ENCODE peak calls at places on chromosomes 6 and 20, in five cellular contexts. S is GM03348; B is head of caudate nucleus; Q is cardiac septum; L is CD8-positive, alpha-beta T cell. U is an unnamed sample.

GRCh38 chr20:8803065-8803464 is 265.8 kb upstream of the PLCB4 start:
- DNase-seq in L (no peak), S (no peak), Q (no peak), B (no peak), U (no peak)

GRCh38 chr6:77403424-77403823 is 59.9 kb downstream of the HTR1B start:
- DNase-seq in Q (no peak), S (peak), L (no peak), B (no peak), U (no peak)

GRCh38 chr6:139577991-139578604 is 203.7 kb upstream of the CITED2 start:
- DNase-seq in Q (no peak), L (no peak), S (peak), B (no peak), U (no peak)

GRCh38 chr6:5084787-5085637 is at the start of gene PPP1R3G:
- DNase-seq in S (peak), B (no peak), Q (no peak), L (no peak), U (no peak)

GRCh38 chr6:136654086-136654485 is 103.9 kb upstream of the MAP7 start:
- DNase-seq in S (no peak), B (no peak), Q (no peak), L (no peak), U (no peak)

GRCh38 chr20:37850724-37851123 is 52.2 kb upstream of the VSTM2L start:
- DNase-seq in L (no peak), Q (no peak), S (no peak), B (no peak), U (no peak)

GRCh38 chr6:121531658-121532167 is 96.3 kb downstream of the GJA1 start:
- DNase-seq in Q (no peak), B (no peak), L (no peak), S (no peak), U (no peak)

GRCh38 chr20:24470782-24471582 is 1.6 kb downstream of the SYNDIG1 start:
- DNase-seq in Q (peak), B (peak), L (no peak), S (no peak), U (no peak)

GRCh38 chr20:17969276-17969883 is 562 bp downstream of the MGME1 start:
- DNase-seq in L (no peak), B (peak), Q (no peak), S (peak), U (no peak)

GRCh38 chr20:62141397-62142251 is 1.6 kb downstream of the PSMA7 start:
- DNase-seq in Q (no peak), B (no peak), S (peak), L (peak), U (no peak)

GRCh38 chr6:19836799-19837510 is at the start of gene ID4:
- DNase-seq in L (no peak), S (peak), Q (peak), B (peak), U (no peak)

GRCh38 chr20:5973172-5973571 is 22.7 kb downstream of the MCM8 start:
- DNase-seq in B (no peak), S (no peak), Q (no peak), L (no peak), U (no peak)

GRCh38 chr6:43743682-43744381 is 26.2 kb upstream of the VEGFA start:
- DNase-seq in L (no peak), S (no peak), B (no peak), Q (peak), U (no peak)

GRCh38 chr6:158869010-158869603 is 49.9 kb upstream of the EZR start:
- DNase-seq in Q (no peak), S (no peak), B (no peak), L (no peak), U (no peak)

GRCh38 chr6:134814076-134814709 is 135.7 kb downstream of the ALDH8A1 start:
- DNase-seq in S (no peak), L (no peak), B (no peak), Q (no peak), U (no peak)

GRCh38 chr20:39019805-39020325 is 57.7 kb downstream of the DHX35 start:
- DNase-seq in S (no peak), B (no peak), L (no peak), Q (no peak), U (peak)

GRCh38 chr6:125546827-125547226 is 202.6 kb upstream of the HEY2 start:
- DNase-seq in Q (no peak), B (no peak), L (no peak), S (peak), U (no peak)

GRCh38 chr20:58048096-58048702 is 180.3 kb downstream of the ANKRD60 start:
- DNase-seq in L (no peak), B (no peak), S (peak), Q (no peak), U (no peak)

GRCh38 chr6:5671162-5671561 is 335.6 kb downstream of the NRN1 start:
- DNase-seq in S (peak), Q (no peak), L (no peak), B (no peak), U (no peak)

GRCh38 chr20:41483553-41483930 is 116.9 kb upstream of the EMILIN3 start:
- DNase-seq in S (peak), Q (no peak), B (no peak), L (no peak), U (no peak)

GRCh38 chr6:153956807-153957206 is 82.2 kb upstream of the OPRM1 start:
- DNase-seq in B (no peak), L (no peak), S (peak), Q (no peak), U (no peak)

GRCh38 chr6:71072508-71072907 is 115.6 kb upstream of the B3GAT2 start:
- DNase-seq in S (no peak), L (no peak), Q (no peak), B (no peak), U (no peak)

GRCh38 chr6:133309579-133309978 is 68.4 kb downstream of the EYA4 start:
- DNase-seq in B (no peak), Q (no peak), S (no peak), L (no peak), U (no peak)

GRCh38 chr6:139764498-139764986 is 390.1 kb upstream of the CITED2 start:
- DNase-seq in S (peak), L (no peak), Q (no peak), B (no peak), U (no peak)

GRCh38 chr20:59579404-59580207 is 24.7 kb upstream of the PHACTR3 start:
- DNase-seq in L (no peak), B (no peak), S (no peak), Q (peak), U (no peak)

GRCh38 chr20:62236674-62236996 is 1.7 kb upstream of the OSBPL2 start:
- DNase-seq in B (peak), S (no peak), L (no peak), Q (no peak), U (no peak)

GRCh38 chr6:35415065-35415880 is 36.9 kb upstream of the FANCE start:
- DNase-seq in L (no peak), B (peak), Q (no peak), S (peak), U (no peak)

GRCh38 chr20:20371133-20371532 is 3.2 kb downstream of the INSM1 start:
- DNase-seq in B (no peak), Q (no peak), S (no peak), L (no peak), U (no peak)

GRCh38 chr6:138523347-138524210 is 24.3 kb upstream of the NHSL1 start:
- DNase-seq in Q (no peak), S (no peak), B (no peak), L (no peak), U (no peak)

GRCh38 chr6:167119680-167120556 is 3.0 kb upstream of the CCR6 start:
- DNase-seq in B (no peak), Q (no peak), S (no peak), L (peak), U (peak)

GRCh38 chr20:32472581-32473207 is 112.4 kb downstream of the NOL4L start:
- DNase-seq in B (no peak), S (no peak), L (no peak), Q (no peak), U (no peak)

U was measured in naive thymus-derived CD4-positive, alpha-beta T cell.